ENCODE peak calls at places on chromosomes 16 and 17, in five cellular contexts. D is lower leg skin, Q is vagina, J is omental fat pad, B is HFF-Myc. R is an unnamed sample.

GRCh38 chr16:4660454-4661007 is 32.8 kb upstream of the NUDT16L1 start:
- DNase-seq in Q (no peak), J (peak), B (no peak), D (no peak), R (peak)

GRCh38 chr16:4693956-4694663 is 748 bp downstream of the NUDT16L1 start:
- DNase-seq in D (peak), Q (no peak), B (peak), J (no peak), R (no peak)

GRCh38 chr17:42282478-42283080 is 5.7 kb upstream of the STAT5A start:
- DNase-seq in Q (peak), J (peak), D (peak), B (no peak), R (no peak)

GRCh38 chr17:65459667-65460415 is 101.6 kb downstream of the AXIN2 start:
- DNase-seq in B (no peak), D (no peak), J (no peak), Q (no peak), R (no peak)

GRCh38 chr16:49700222-49700927 is 155.5 kb downstream of the ZNF423 start:
- DNase-seq in Q (no peak), D (peak), B (no peak), J (peak), R (no peak)

GRCh38 chr16:14529010-14529669 is 100.9 kb downstream of the PARN start:
- DNase-seq in Q (no peak), B (peak), D (peak), J (no peak), R (no peak)

GRCh38 chr16:86090461-86091170 is 191.7 kb downstream of the IRF8 start:
- DNase-seq in Q (no peak), B (no peak), D (peak), J (no peak), R (no peak)

GRCh38 chr17:15398736-15399331 is 57.4 kb upstream of the TEKT3 start:
- DNase-seq in Q (no peak), B (no peak), J (no peak), D (peak), R (no peak)

GRCh38 chr17:67496286-67496685 is 119.2 kb downstream of the PITPNC1 start:
- DNase-seq in J (no peak), Q (no peak), D (peak), B (no peak), R (no peak)

GRCh38 chr16:66479661-66480264 is 52.7 kb downstream of the BEAN1 start:
- DNase-seq in J (no peak), Q (no peak), B (no peak), D (peak), R (no peak)

GRCh38 chr16:58366247-58367031 is 25.8 kb upstream of the GINS3 start:
- DNase-seq in B (peak), D (no peak), J (no peak), Q (no peak), R (peak)

GRCh38 chr17:72632026-72632684 is 460.3 kb downstream of the SLC39A11 start:
- DNase-seq in B (no peak), Q (no peak), D (no peak), J (no peak), R (no peak)

GRCh38 chr17:60301644-60302043 is 90.3 kb downstream of the USP32 start:
- DNase-seq in J (no peak), B (no peak), D (no peak), Q (no peak), R (no peak)

GRCh38 chr17:21452377-21453143 is 76.4 kb downstream of the KCNJ12 start:
- DNase-seq in D (peak), Q (no peak), J (no peak), B (peak), R (peak)

GRCh38 chr17:81426676-81427445 is 31.6 kb downstream of the BAHCC1 start:
- DNase-seq in J (no peak), B (no peak), Q (no peak), D (no peak), R (no peak)

GRCh38 chr17:50079334-50080095 is 15.6 kb upstream of the PDK2 start:
- DNase-seq in D (peak), B (no peak), J (no peak), Q (no peak), R (no peak)

GRCh38 chr17:75404739-75405364 is 626 bp downstream of the GRB2 start:
- DNase-seq in D (peak), J (no peak), B (no peak), Q (no peak), R (no peak)

GRCh38 chr17:75406222-75406615 is 741 bp upstream of the GRB2 start:
- DNase-seq in D (peak), Q (no peak), J (no peak), B (no peak), R (no peak)

GRCh38 chr17:75405365-75406221 is at the start of gene GRB2:
- DNase-seq in J (peak), D (peak), B (peak), Q (peak), R (peak)

GRCh38 chr17:75410141-75410540 is 4.7 kb upstream of the GRB2 start:
- DNase-seq in D (peak), J (no peak), Q (no peak), B (no peak), R (no peak)

DNA sequence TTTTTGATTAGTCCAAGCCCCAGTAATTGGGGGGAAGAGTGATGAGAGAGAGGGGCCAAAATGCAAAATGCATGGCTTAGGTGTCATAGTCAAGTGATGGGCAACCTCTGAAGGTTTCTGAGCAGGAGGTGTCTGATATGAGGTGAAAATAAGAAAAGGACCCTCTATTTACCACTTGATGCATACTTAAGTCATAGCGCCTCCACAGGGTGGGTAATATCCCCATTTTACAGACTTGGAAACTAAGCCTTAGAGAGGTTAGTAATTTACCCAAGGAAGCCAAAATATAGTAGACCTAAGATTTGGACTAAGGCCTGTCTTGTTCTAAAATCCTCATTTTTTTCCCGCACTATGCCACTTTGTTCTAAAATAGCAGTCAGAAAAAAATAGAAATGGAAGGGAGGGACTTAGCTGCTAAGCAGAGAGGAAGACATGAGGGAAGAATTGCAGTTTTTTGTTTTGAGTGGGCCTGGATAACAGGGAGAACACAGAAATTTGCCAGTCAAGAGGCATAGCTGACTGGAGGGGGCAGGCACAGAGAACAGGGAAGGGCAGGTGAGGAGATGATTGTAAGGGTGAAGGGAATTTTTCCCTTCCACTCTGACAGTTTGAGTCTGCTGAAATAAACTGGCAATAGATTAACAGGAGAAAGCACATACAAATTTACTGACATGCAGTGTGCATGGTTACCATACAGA is 2.3 kb upstream of the GRB2 start:
- DNase-seq in B (no peak), D (peak), J (no peak), Q (no peak), R (no peak)
- TF ChIP-seq CTCF in B (no peak), D (no peak), J (no peak), Q (no peak), R (no peak)

GRCh38 chr16:80969114-80969484 is 37.6 kb downstream of the CMC2 start:
- DNase-seq in Q (no peak), J (no peak), B (no peak), D (no peak), R (no peak)
- TF ChIP-seq CTCF in Q (no peak), J (no peak), B (no peak), D (no peak), R (no peak)

DNA sequence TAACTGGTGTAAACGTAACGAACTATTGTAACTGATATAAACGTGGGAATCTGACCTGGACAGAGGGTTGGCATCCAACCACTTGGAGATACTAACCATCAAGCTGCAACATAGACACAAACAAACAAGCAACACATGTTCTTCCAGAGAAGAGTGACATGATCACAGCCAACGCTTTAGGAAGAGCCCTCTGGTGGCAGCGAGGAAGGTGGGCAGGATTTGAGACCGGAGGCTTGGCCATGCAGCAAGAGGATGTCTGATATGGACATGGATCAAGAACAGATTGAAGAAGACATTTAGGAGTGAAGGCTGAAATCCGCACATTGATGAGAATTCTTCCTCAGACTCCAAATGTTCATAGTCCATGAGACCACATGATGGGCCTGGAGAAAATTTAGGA is 40.3 kb upstream of the TNRC6A start:
- DNase-seq in D (no peak), B (no peak), Q (no peak), J (no peak), R (no peak)
- TF ChIP-seq CTCF in D (no peak), B (peak), Q (no peak), J (no peak), R (peak)

GRCh38 chr17:7856840-7857723 is at the start of gene NAA38:
- DNase-seq in Q (peak), J (peak), B (peak), D (peak), R (peak)
- TF ChIP-seq CTCF in Q (peak), J (no peak), B (peak), D (no peak), R (peak)

GRCh38 chr17:9324864-9325263 is 250.8 kb downstream of the STX8 start:
- DNase-seq in B (no peak), D (no peak), J (no peak), Q (no peak), R (no peak)
- TF ChIP-seq CTCF in B (no peak), D (no peak), J (no peak), Q (no peak), R (no peak)

GRCh38 chr17:75517277-75517865 is 1.0 kb downstream of the TSEN54 start:
- DNase-seq in J (no peak), D (no peak), Q (no peak), B (no peak), R (no peak)
- TF ChIP-seq CTCF in J (no peak), D (no peak), Q (no peak), B (no peak), R (no peak)

GRCh38 chr16:8948069-8948593 is 15.6 kb downstream of the USP7 start:
- DNase-seq in B (no peak), Q (no peak), J (no peak), D (no peak), R (no peak)

GRCh38 chr16:8944113-8944765 is 19.5 kb downstream of the USP7 start:
- DNase-seq in B (no peak), D (no peak), J (no peak), Q (no peak), R (no peak)

GRCh38 chr16:8945626-8946296 is 17.9 kb downstream of the USP7 start:
- DNase-seq in B (no peak), D (no peak), J (no peak), Q (no peak), R (no peak)

GRCh38 chr16:8948831-8949230 is 14.9 kb downstream of the USP7 start:
- DNase-seq in J (no peak), Q (no peak), D (no peak), B (no peak), R (no peak)

GRCh38 chr16:8946544-8946943 is 17.2 kb downstream of the USP7 start:
- DNase-seq in Q (no peak), D (no peak), J (no peak), B (no peak), R (no peak)
- TF ChIP-seq CTCF in Q (no peak), D (no peak), J (no peak), B (no peak), R (no peak)

GRCh38 chr17:79023886-79024771 is at the start of gene C1QTNF1:
- DNase-seq in B (no peak), J (no peak), Q (no peak), D (peak), R (no peak)
- TF ChIP-seq CTCF in B (peak), J (no peak), Q (no peak), D (no peak), R (no peak)

DNA sequence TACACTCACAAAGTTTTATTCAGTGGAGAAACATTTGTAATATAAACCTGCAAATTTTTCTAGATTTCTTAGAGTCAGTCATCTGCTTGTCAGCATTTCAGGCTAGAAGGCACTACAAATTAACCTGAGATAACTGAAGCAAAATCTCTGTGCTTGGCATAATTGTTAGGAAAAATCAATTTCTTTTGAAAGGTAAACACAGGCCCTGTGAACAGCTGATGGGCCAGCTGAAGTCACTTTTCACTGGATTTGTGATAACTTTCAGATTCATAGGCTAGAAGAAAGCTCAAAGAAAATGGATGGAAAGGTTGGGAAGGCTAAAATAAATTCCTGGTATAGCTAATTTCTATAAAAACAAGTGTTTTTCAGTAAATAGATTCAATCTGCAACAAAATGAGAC is 34.0 kb upstream of the SLC6A2 start:
- DNase-seq in D (no peak), B (no peak), J (no peak), Q (no peak), R (no peak)
- TF ChIP-seq CTCF in D (no peak), B (no peak), J (no peak), Q (no peak), R (no peak)

DNA sequence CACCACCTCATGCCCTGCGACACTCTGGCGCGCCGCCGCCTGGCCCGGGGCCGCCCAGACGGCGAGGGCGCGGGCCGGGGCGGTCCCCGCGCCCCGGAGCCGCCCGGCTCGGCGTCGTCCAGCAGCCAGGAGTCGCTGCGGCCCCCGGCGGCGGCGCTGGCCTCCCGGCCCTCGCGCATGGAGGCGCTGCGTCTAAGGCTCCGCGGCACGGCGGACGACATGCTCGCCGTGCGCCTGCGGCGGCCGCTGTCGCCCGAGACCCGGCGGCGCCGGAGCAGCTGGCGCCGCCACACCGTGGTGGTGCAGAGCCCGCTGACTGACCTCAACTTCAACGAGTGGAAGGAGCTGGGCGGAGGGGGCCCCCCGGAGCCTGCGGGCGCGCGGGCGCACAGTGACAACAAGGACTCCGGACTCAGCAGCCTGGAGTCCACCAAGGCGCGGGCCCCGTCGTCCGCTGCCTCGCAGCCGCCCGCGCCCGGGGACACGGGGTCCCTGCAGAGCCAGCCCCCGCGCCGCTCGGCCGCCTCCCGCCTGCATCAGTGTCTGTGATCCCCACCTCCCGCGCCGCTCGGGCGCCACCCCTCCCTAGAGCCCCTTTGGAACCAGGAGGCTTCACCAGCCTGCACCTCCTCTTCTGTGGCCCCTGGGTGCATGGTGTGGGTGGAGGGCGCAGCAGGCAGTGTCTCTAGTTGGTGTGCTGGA is 82.3 kb downstream of the ARHGAP23 start:
- DNase-seq in B (no peak), D (no peak), Q (no peak), J (no peak), R (no peak)
- TF ChIP-seq CTCF in B (no peak), D (no peak), Q (no peak), J (no peak), R (no peak)

R was measured in kidney epithelial cell.